ENCODE peak calls at places on chromosomes 4 and X, in four cellular contexts. H is activated CD8-positive, alpha-beta memory T cell treated with anti-CD3 and anti-CD28 coated beads for 1 hour; I is GM10248; W is epithelial cell of esophagus. V is an unnamed sample.
A peak's percentile ranks its signal among the peaks of the same experiment; 100 is the strongest.

GRCh38 chrX:19723427-19723826 is 164.0 kb downstream of the SH3KBP1 start:
- DNase-seq in I (no peak), W (peak; percentile 30), H (no peak), V (no peak)

GRCh38 chr4:88162636-88163035 is 4.2 kb upstream of the ABCG2 start:
- DNase-seq in W (no peak), H (no peak), I (no peak), V (no peak)

GRCh38 chrX:2707334-2707760 is 16.3 kb downstream of the CD99 start:
- DNase-seq in W (peak; percentile 99), H (no peak), I (peak; percentile 77), V (peak; percentile 79)

GRCh38 chrX:44183329-44183728 is 160.1 kb downstream of the EFHC2 start:
- DNase-seq in I (no peak), W (peak; percentile 53), H (no peak), V (no peak)

GRCh38 chrX:3120426-3120825 is 79.2 kb downstream of the ARSF start:
- DNase-seq in H (no peak), I (no peak), W (no peak), V (no peak)

GRCh38 chrX:9860826-9861225 is 74.6 kb downstream of the SHROOM2 start:
- DNase-seq in W (peak; percentile 56), H (no peak), I (no peak), V (no peak)

GRCh38 chr4:6769138-6769983 is 13.2 kb upstream of the KIAA0232 start:
- DNase-seq in W (no peak), H (no peak), I (no peak), V (no peak)

GRCh38 chr4:91198951-91199350 is 1071.8 kb downstream of the CCSER1 start:
- DNase-seq in W (no peak), H (no peak), I (no peak), V (no peak)

GRCh38 chr4:119939066-119939995 is 127.3 kb downstream of the MAD2L1 start:
- DNase-seq in I (no peak), W (no peak), H (no peak), V (no peak)

GRCh38 chr4:172818901-172819300 is 349.7 kb upstream of the GALNT7 start:
- DNase-seq in I (no peak), W (no peak), H (no peak), V (no peak)

GRCh38 chr4:24971192-24971591 is 58.4 kb upstream of the CCDC149 start:
- DNase-seq in I (no peak), H (no peak), W (peak; percentile 86), V (no peak)

GRCh38 chr4:18444286-18444685 is 422.7 kb upstream of the LCORL start:
- DNase-seq in H (no peak), I (no peak), W (no peak), V (no peak)